ENCODE peak calls at places on chromosomes 3 and 15, in six cellular contexts. Z is amniotic stem cell, P is aorta, E is kidney, T is left kidney, G is HL-60. I is an unnamed sample.

GRCh38 chr3:47161983-47162694 is 1.8 kb downstream of the SETD2 start:
- DNase-seq in P (no peak), E (no peak), Z (no peak), G (peak; percentile 48), T (no peak), I (no peak)

GRCh38 chr3:47225310-47225906 is 57.2 kb downstream of the KIF9 start:
- DNase-seq in P (no peak), G (peak; percentile 15), E (no peak), Z (peak; percentile 5), T (no peak), I (no peak)

GRCh38 chr3:41295740-41296139 is 96.4 kb downstream of the CTNNB1 start:
- DNase-seq in Z (no peak), P (no peak), E (no peak), T (no peak), G (no peak), I (no peak)

GRCh38 chr3:65402597-65402996 is 636.1 kb downstream of the MAGI1 start:
- DNase-seq in E (no peak), G (no peak), P (peak; percentile 71), T (no peak), Z (peak; percentile 65), I (no peak)

GRCh38 chr3:69092030-69092513 is 7.3 kb downstream of the ARL6IP5 start:
- DNase-seq in T (peak; percentile 37), E (no peak), Z (no peak), G (peak; percentile 21), P (no peak), I (no peak)

GRCh38 chr3:64410226-64410625 is 185.0 kb upstream of the PRICKLE2 start:
- DNase-seq in E (no peak), G (no peak), P (no peak), T (peak; percentile 12), Z (no peak), I (no peak)

GRCh38 chr3:182671942-182672341 is 121.4 kb upstream of the ATP11B start:
- DNase-seq in G (no peak), Z (no peak), E (no peak), T (no peak), P (no peak), I (no peak)

GRCh38 chr3:186024210-186024609 is 84.7 kb downstream of the ETV5 start:
- DNase-seq in E (no peak), T (no peak), Z (no peak), G (no peak), P (peak; percentile 78), I (no peak)

GRCh38 chr15:100332231-100332630 is 9.5 kb downstream of the ADAMTS17 start:
- DNase-seq in G (no peak), E (no peak), T (no peak), P (no peak), Z (no peak), I (no peak)

GRCh38 chr15:90031231-90031791 is 30.2 kb downstream of the ZNF710 start:
- DNase-seq in E (no peak), Z (no peak), T (no peak), G (no peak), P (no peak), I (peak; percentile 52)

GRCh38 chr15:57685316-57685715 is 21.2 kb upstream of the POLR2M start:
- DNase-seq in P (no peak), G (no peak), T (peak; percentile 61), E (no peak), Z (no peak), I (no peak)

GRCh38 chr3:73601031-73601430 is 23.7 kb downstream of the PDZRN3 start:
- DNase-seq in Z (no peak), P (no peak), G (no peak), E (no peak), T (no peak), I (no peak)

GRCh38 chr15:90623854-90624253 is 93.3 kb upstream of the BLM start:
- DNase-seq in G (no peak), E (no peak), T (no peak), Z (no peak), P (no peak), I (no peak)

GRCh38 chr3:106379251-106379750 is 510.5 kb upstream of the CBLB start:
- DNase-seq in P (no peak), G (no peak), E (no peak), Z (no peak), T (no peak), I (no peak)

GRCh38 chr15:80932989-80933388 is 56.6 kb downstream of the MESD start:
- DNase-seq in Z (no peak), P (peak; percentile 66), T (peak; percentile 80), E (no peak), G (no peak), I (no peak)

GRCh38 chr3:50616770-50617095 is 218 bp upstream of the MAPKAPK3 start:
- DNase-seq in Z (peak; percentile 91), T (peak; percentile 96), G (peak; percentile 89), E (peak; percentile 97), P (peak; percentile 96), I (peak; percentile 93)

GRCh38 chr3:72336821-72337479 is 511.3 kb downstream of the SHQ1 start:
- DNase-seq in G (no peak), Z (no peak), P (peak; percentile 68), T (peak; percentile 88), E (peak; percentile 94), I (no peak)

GRCh38 chr3:52244061-52244628 is 1.4 kb upstream of the PPM1M start:
- DNase-seq in Z (peak; percentile 19), T (no peak), P (peak; percentile 83), G (peak; percentile 86), E (no peak), I (peak; percentile 91)

GRCh38 chr3:73143401-73143800 is 81.9 kb downstream of the EBLN2 start:
- DNase-seq in P (no peak), Z (no peak), T (no peak), E (no peak), G (no peak), I (no peak)

GRCh38 chr15:84001655-84002054 is 233.9 kb upstream of the GOLGA6L4 start:
- DNase-seq in E (no peak), Z (no peak), T (no peak), P (no peak), G (no peak), I (no peak)

GRCh38 chr3:187191271-187191670 is 6.0 kb upstream of the RTP1 start:
- DNase-seq in E (no peak), G (no peak), Z (no peak), P (no peak), T (no peak), I (no peak)

GRCh38 chr15:68518046-68518445 is 60.7 kb upstream of the CORO2B start:
- DNase-seq in P (no peak), Z (no peak), G (no peak), E (no peak), T (no peak), I (no peak)

GRCh38 chr3:99625643-99626414 is 12.6 kb upstream of the COL8A1 start:
- DNase-seq in E (no peak), Z (no peak), T (no peak), G (no peak), P (no peak), I (no peak)

GRCh38 chr3:101381809-101382208 is 61.4 kb upstream of the IMPG2 start:
- DNase-seq in Z (peak; percentile 57), T (peak; percentile 50), E (no peak), P (no peak), G (no peak), I (no peak)

GRCh38 chr15:45471151-45471550 is 51.4 kb downstream of the SLC30A4 start:
- DNase-seq in E (no peak), G (no peak), T (no peak), Z (no peak), P (no peak), I (no peak)

I was measured in CD14-positive monocyte.